ENCODE peak calls at places on chromosome 7, in six cellular contexts. R is HepG2; T is left lung; Y is gastrocnemius medialis; W is A549; I is CD4-positive, alpha-beta T cell. J is an unnamed sample.

GRCh38 chr7:85090138-85090537 is 96.7 kb downstream of the SEMA3D start:
- ATAC-seq in R (no peak), T (no peak), Y (no peak), W (no peak), I (no peak), J (no peak)

GRCh38 chr7:31125171-31125570 is 73.1 kb downstream of the ADCYAP1R1 start:
- ATAC-seq in R (no peak), T (no peak), Y (no peak), W (no peak), I (no peak), J (no peak)

GRCh38 chr7:101402081-101402779 is 39.6 kb downstream of the COL26A1 start:
- ATAC-seq in R (no peak), T (no peak), Y (no peak), W (peak), I (no peak), J (no peak)

GRCh38 chr7:106679153-106679931 is 18.4 kb upstream of the CCDC71L start:
- ATAC-seq in R (no peak), T (peak), Y (no peak), W (peak), I (peak), J (peak)

GRCh38 chr7:151007469-151007898 is 16.7 kb downstream of the NOS3 start:
- ATAC-seq in R (peak), T (no peak), Y (no peak), W (no peak), I (no peak), J (peak)

GRCh38 chr7:38453187-38453586 is 178.0 kb downstream of the AMPH start:
- ATAC-seq in R (no peak), T (no peak), Y (no peak), W (no peak), I (no peak), J (no peak)

GRCh38 chr7:151485006-151485732 is 34.5 kb downstream of the RHEB start:
- ATAC-seq in R (no peak), T (peak), Y (peak), W (peak), I (no peak), J (no peak)

GRCh38 chr7:130560972-130561371 is 69.1 kb downstream of the MEST start:
- ATAC-seq in R (no peak), T (peak), Y (no peak), W (peak), I (no peak), J (no peak)

GRCh38 chr7:43781726-43782607 is 23.5 kb downstream of the BLVRA start:
- ATAC-seq in R (peak), T (peak), Y (no peak), W (no peak), I (no peak), J (peak)

GRCh38 chr7:601573-602340 is 82.1 kb upstream of the PDGFA start:
- ATAC-seq in R (peak), T (peak), Y (no peak), W (no peak), I (peak), J (peak)

GRCh38 chr7:154777489-154777888 is 225.4 kb downstream of the PAXIP1 start:
- ATAC-seq in R (no peak), T (no peak), Y (no peak), W (no peak), I (no peak), J (no peak)

GRCh38 chr7:137169282-137169698 is 174.2 kb downstream of the PTN start:
- ATAC-seq in R (peak), T (peak), Y (no peak), W (peak), I (no peak), J (no peak)

GRCh38 chr7:106099539-106099938 is 12.6 kb downstream of the SYPL1 start:
- ATAC-seq in R (no peak), T (no peak), Y (no peak), W (no peak), I (no peak), J (no peak)

DNA sequence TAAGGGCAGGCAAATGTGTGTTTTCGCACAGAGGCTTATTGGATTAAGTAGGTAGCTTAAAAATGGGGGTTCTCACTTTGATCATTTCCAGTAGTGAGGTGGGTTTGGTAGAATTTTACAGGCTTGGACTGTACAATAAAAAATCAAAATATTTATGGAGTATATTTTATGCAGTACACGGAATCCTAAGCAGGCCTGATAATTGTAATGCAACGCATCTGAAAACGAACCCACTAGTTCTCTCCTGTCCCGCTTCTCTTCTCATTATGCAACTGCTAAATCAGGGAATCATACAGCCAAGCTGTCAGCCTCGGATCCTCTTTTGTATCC is 377 bp upstream of the POLR1F start:
- ATAC-seq in R (peak), T (no peak), Y (no peak), W (peak), I (no peak), J (peak)
- TF ChIP-seq CTCF in R (no peak), T (no peak), Y (peak), W (peak), I (peak), J (no peak)

GRCh38 chr7:75985518-75986146 is 8.8 kb downstream of the TMEM120A start:
- ATAC-seq in R (peak), T (no peak), Y (no peak), W (no peak), I (no peak), J (no peak)

GRCh38 chr7:75987026-75987804 is 7.2 kb downstream of the TMEM120A start:
- ATAC-seq in R (peak), T (no peak), Y (no peak), W (no peak), I (no peak), J (no peak)

GRCh38 chr7:75985009-75985517 is 9.3 kb downstream of the TMEM120A start:
- ATAC-seq in R (no peak), T (no peak), Y (no peak), W (no peak), I (no peak), J (no peak)

GRCh38 chr7:75987805-75988630 is 6.4 kb downstream of the TMEM120A start:
- ATAC-seq in R (no peak), T (no peak), Y (no peak), W (no peak), I (no peak), J (no peak)

GRCh38 chr7:75986147-75986781 is 8.1 kb downstream of the TMEM120A start:
- ATAC-seq in R (peak), T (no peak), Y (no peak), W (no peak), I (no peak), J (no peak)
- TF ChIP-seq CTCF in R (no peak), T (no peak), Y (no peak), W (no peak), I (no peak), J (no peak)

GRCh38 chr7:54812747-54813146 is 53.7 kb upstream of the SEC61G start:
- ATAC-seq in R (no peak), T (peak), Y (no peak), W (peak), I (no peak), J (no peak)
- TF ChIP-seq CTCF in R (no peak), T (no peak), Y (no peak), W (no peak), I (no peak), J (no peak)

GRCh38 chr7:155882596-155882995 is 70.3 kb upstream of the SHH start:
- ATAC-seq in R (no peak), T (no peak), Y (no peak), W (peak), I (no peak), J (no peak)
- TF ChIP-seq CTCF in R (no peak), T (no peak), Y (no peak), W (no peak), I (no peak), J (no peak)

DNA sequence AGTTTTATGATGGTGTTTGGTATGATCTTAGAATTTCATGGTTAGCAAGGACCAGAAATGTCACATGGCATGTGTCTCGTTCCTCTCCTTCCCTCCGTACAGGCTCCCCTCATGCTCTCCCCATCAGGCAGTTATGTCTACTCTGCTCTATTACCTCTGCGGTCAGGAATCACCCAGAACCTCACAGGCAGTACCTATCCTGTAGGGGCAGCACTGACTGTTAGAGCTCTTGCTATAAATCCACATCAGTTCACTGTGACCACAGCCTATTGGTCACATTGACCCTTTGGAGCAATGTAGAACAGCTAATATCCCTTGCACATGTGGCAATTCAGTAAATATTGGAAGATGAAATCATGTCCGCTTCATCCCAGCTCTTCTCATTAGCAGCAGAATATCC is 151.8 kb downstream of the WNT2 start:
- ATAC-seq in R (peak), T (no peak), Y (no peak), W (peak), I (no peak), J (no peak)
- TF ChIP-seq CTCF in R (no peak), T (no peak), Y (no peak), W (no peak), I (no peak), J (no peak)

GRCh38 chr7:70434376-70434775 is 697.6 kb upstream of the GALNT17 start:
- ATAC-seq in R (no peak), T (no peak), Y (no peak), W (no peak), I (no peak), J (no peak)
- TF ChIP-seq CTCF in R (no peak), T (no peak), Y (no peak), W (no peak), I (no peak), J (no peak)

GRCh38 chr7:127392182-127392565 is 334 bp downstream of the ZNF800 start:
- ATAC-seq in R (peak), T (peak), Y (peak), W (peak), I (peak), J (peak)
- TF ChIP-seq CTCF in R (peak), T (no peak), Y (no peak), W (no peak), I (no peak), J (no peak)